ENCODE peak calls at places on chromosome 3, in seven cellular contexts. I is right cardiac atrium, E is lung, B is adrenal gland, T is stomach, M is K562, R is left lung. Q is an unnamed sample.

GRCh38 chr3:13530241-13531009 is 18.5 kb upstream of the FBLN2 start:
- DNase-seq in I (peak; percentile 82), R (no peak), B (no peak), T (no peak), M (no peak), E (no peak), Q (no peak)

GRCh38 chr3:156474560-156475389 is 80.1 kb downstream of the SSR3 start:
- DNase-seq in T (no peak), I (no peak), E (no peak), M (peak; percentile 23), R (no peak), B (no peak), Q (no peak)

GRCh38 chr3:14297784-14298236 is 104.6 kb upstream of the SLC6A6 start:
- DNase-seq in E (no peak), I (peak; percentile 87), M (no peak), B (peak; percentile 49), T (no peak), R (peak; percentile 73), Q (no peak)

GRCh38 chr3:192896208-192896607 is 21.4 kb downstream of the MB21D2 start:
- DNase-seq in R (no peak), M (no peak), E (no peak), B (no peak), T (no peak), I (no peak), Q (no peak)

GRCh38 chr3:21729331-21729730 is 21.7 kb downstream of the ZNF385D start:
- DNase-seq in B (no peak), M (no peak), T (no peak), I (no peak), E (no peak), R (no peak), Q (no peak)

GRCh38 chr3:172189987-172190603 is 150.7 kb downstream of the FNDC3B start:
- DNase-seq in T (no peak), M (no peak), I (no peak), R (no peak), B (no peak), E (no peak), Q (no peak)

GRCh38 chr3:52395503-52395865 is 49.4 kb downstream of the SEMA3G start:
- DNase-seq in I (peak; percentile 56), T (no peak), R (peak; percentile 50), M (no peak), E (no peak), B (no peak), Q (no peak)

GRCh38 chr3:122030381-122031122 is 8.5 kb upstream of the ILDR1 start:
- DNase-seq in M (no peak), E (no peak), B (no peak), T (no peak), I (no peak), R (no peak), Q (no peak)

DNA sequence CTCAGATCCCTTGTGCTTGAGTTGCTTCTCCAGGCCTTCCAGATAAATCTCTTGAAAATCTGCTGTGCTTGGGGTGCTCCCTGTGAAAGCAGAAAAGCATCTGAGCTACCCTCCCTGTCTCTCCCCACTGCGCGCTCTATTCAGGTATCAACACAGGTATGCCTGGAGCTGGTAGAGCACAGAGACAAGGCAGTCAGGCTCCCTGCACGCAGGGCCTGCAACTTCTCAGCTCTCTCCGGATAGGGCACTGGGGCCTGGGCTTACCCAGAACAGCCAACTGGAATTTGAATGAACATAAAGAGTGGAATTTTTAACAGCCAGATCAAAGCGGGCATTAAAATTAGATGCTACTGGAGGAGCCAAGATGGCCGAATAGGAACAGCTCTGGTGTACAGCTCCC is 183.6 kb downstream of the XXYLT1 start:
- DNase-seq in T (no peak), E (no peak), I (peak; percentile 30), B (no peak), M (no peak), R (peak; percentile 8), Q (no peak)
- H3K4me3 ChIP-seq in T (peak overlapping the region; percentile 24), E (no peak overlapping the region), I (no peak overlapping the region), B (no peak overlapping the region), M (no peak overlapping the region), R (no peak overlapping the region), Q (peak overlapping the region; percentile 31)

GRCh38 chr3:187292186-187292585 is 649 bp upstream of the MASP1 start:
- DNase-seq in I (no peak), M (no peak), E (no peak), B (no peak), R (no peak), T (no peak), Q (no peak)

GRCh38 chr3:187290561-187290960 is 976 bp downstream of the MASP1 start:
- DNase-seq in T (no peak), R (no peak), I (no peak), E (no peak), B (no peak), M (no peak), Q (no peak)

GRCh38 chr3:187291512-187292132 is at the start of gene MASP1:
- DNase-seq in B (no peak), T (no peak), E (no peak), M (no peak), R (no peak), I (peak; percentile 65), Q (peak; percentile 3)

GRCh38 chr3:187292631-187293513 is 1.3 kb upstream of the MASP1 start:
- DNase-seq in E (no peak), M (no peak), R (no peak), B (no peak), T (no peak), I (peak; percentile 62), Q (no peak)

DNA sequence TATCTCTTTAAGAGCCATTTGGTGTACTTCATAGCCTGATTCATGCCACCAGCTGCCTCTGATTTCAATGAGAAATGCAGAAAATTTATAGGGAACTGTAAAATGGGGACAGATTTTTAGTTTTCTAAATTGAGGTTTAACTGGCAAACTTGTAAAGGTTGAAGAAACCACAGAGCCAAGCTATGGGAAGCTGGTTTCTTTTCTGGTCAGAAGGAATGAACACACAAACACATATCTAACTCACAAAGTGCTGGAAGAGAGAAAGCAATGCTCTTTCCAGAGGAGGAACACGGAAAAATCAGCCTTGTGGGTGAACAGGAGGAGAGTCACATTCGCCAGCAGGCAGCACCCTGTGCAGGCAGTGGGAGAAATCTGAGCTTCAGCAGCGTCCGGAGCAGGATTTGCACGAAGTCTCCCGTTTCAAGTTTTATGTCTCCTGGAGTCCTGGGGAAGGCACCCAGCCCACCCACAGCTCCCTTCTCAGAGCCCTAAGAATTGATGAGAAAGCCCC is 481 bp downstream of the MASP1 start:
- DNase-seq in E (no peak), T (no peak), B (no peak), I (peak; percentile 50), M (no peak), R (no peak), Q (peak; percentile 17)
- H3K27ac ChIP-seq in E (no peak overlapping the region), T (no peak overlapping the region), B (no peak overlapping the region), I (peak overlapping the region; percentile 75), M (no peak overlapping the region), R (no peak overlapping the region), Q (peak overlapping the region; percentile 66)

GRCh38 chr3:108086653-108087052 is 4.2 kb downstream of the CD47 start:
- DNase-seq in I (no peak), B (no peak), T (no peak), M (no peak), E (no peak), R (no peak), Q (no peak)
- H3K4me1 ChIP-seq in I (no peaks in the 10 kb centered on the region), B (peaks cover 8% of the 10 kb centered on the region), T (peaks cover 24% of the 10 kb centered on the region), M (peaks cover 7% of the 10 kb centered on the region), E (peaks cover 29% of the 10 kb centered on the region), R (peaks cover 79% of the 10 kb centered on the region), Q (peaks cover 15% of the 10 kb centered on the region)

GRCh38 chr3:109165905-109166304 is 29.4 kb downstream of the C3orf85 start:
- DNase-seq in R (no peak), T (no peak), E (no peak), I (no peak), B (no peak), M (no peak), Q (no peak)
- H3K4me3 ChIP-seq in R (no peak overlapping the region), T (no peak overlapping the region), E (no peak overlapping the region), I (no peak overlapping the region), B (no peak overlapping the region), M (no peak overlapping the region), Q (no peak overlapping the region)

DNA sequence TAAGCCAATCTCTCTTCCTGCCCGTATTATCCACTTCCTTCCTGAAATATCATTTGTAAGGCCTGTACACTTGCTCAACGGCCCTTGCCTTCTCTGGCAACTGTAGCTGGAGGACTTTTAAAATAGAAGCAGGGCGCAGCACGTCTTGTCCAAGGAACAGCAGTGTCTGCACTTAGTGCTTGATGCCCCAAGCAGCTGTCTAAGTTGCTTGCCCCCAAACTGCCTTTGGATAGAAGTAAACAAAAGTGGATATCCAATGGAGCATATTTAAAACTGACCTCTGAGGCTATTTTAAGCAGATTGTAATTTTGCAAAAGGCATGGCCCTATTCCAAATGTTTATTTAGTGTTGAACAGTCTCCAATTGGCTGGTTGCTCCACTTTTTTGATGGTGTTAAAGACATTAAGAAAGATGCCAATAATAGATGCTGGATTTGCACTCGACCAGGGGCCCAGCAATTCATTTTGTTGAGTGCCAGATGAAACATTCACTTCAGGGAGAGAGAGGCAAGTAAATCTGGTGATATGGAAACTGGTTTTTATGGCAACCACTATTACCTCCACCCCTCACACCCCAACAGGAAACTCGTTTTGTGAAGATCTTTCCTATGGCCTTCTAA is 526.8 kb upstream of the TBL1XR1 start:
- DNase-seq in I (peak; percentile 80), M (no peak), B (peak; percentile 69), E (peak; percentile 60), T (peak; percentile 44), R (no peak), Q (peak; percentile 94)
- H3K27ac ChIP-seq in I (peak overlapping the region; percentile 9), M (no peak overlapping the region), B (peak overlapping the region; percentile 22), E (peak overlapping the region; percentile 77), T (peak overlapping the region; percentile 38), R (peak overlapping the region; percentile 33), Q (peak overlapping the region; percentile 87)

DNA sequence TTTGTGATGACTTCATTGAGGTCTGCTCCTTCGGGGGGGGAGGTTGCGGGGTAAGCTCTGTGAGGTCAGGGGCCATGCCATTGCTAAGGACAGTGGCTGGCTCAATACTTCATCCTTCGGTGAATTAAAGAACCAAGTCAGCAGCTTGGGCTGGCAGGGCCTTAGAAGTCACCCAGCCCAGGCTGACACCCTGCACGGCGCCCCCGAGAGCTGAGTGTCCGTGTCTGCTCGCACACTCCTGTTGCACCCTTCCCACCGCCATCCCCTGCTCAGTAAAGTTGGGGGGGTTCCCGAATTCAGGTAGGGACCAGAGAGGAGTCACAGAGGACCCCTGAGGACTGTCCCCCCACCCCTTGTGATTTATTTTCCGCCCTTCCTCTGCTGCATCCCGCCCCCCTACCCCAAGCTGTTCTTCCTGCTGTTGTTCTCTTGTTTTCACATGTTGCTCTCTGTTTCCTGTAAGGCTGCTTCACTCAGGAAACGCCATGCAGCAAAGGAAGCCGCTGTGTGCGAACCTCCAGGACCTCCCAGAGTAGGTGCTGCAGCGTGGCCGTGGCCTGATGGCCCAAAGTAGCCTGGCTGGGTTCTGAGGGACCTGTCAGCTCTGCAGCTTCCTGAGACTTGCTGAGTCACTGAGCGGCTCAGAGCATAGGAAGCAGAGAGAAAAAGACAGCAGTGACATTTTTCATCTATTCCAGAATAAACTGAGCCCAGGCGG is 14.4 kb downstream of the EFCC1 start:
- DNase-seq in M (peak; percentile 49), I (peak; percentile 80), E (no peak), B (peak; percentile 54), T (no peak), R (peak; percentile 78), Q (no peak)
- H3K4me1 ChIP-seq in M (peaks cover 36% of the 10 kb centered on the region), I (peaks cover 13% of the 10 kb centered on the region), E (no peaks in the 10 kb centered on the region), B (no peaks in the 10 kb centered on the region), T (peaks cover 32% of the 10 kb centered on the region), R (peaks cover 26% of the 10 kb centered on the region), Q (peaks cover 12% of the 10 kb centered on the region)

DNA sequence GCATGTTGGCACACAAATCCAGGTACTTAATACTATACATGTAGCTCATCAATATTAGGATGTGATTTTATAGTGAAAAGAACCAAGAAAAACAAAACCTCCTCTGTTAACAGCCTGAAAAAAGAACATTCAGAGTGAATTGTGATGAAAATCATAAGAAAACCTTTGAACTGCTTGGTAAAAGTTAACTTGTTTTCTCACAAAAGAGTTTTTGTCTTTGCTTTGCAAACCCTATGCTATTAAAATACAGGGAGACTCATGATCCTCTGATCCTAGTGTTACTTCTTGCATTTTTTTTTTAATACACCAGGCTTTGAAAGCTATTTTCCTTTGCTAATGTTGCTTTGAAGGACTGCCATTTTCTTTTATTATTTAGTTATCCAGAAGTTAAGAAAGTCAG is 23.7 kb downstream of the QTRT2 start:
- DNase-seq in M (no peak), R (no peak), B (no peak), E (no peak), T (no peak), I (no peak), Q (no peak)
- H3K4me3 ChIP-seq in M (no peak overlapping the region), R (no peak overlapping the region), B (no peak overlapping the region), E (no peak overlapping the region), T (no peak overlapping the region), I (peak overlapping the region; percentile 10), Q (no peak overlapping the region)

Q was measured in gastrocnemius medialis.